ENCODE peak calls at places on chromosomes 3 and 15, in seven cellular contexts. G is IMR-90, M is mesenchymal stem cell, E is H1, D is neuronal stem cell, I is H9, S is trophoblast cell. V is an unnamed sample.
A peak's percentile ranks its signal among the peaks of the same experiment; 100 is the strongest.

GRCh38 chr15:27798807-27799206 is 300.3 kb downstream of the OCA2 start:
- DNase-seq in G (no peak), M (no peak), E (no peak), D (no peak), I (no peak), S (no peak), V (no peak)

GRCh38 chr3:127174284-127174683 is 18.6 kb upstream of the PRR23E start:
- DNase-seq in G (no peak), M (no peak), E (no peak), D (no peak), I (peak; percentile 10), S (no peak), V (no peak)

GRCh38 chr15:75042730-75043508 is 19.5 kb downstream of the PPCDC start:
- DNase-seq in G (peak; percentile 64), M (peak; percentile 85), E (peak; percentile 73), D (no peak), I (peak; percentile 73), S (peak; percentile 91), V (peak; percentile 63)

GRCh38 chr3:107077391-107077790 is 299.8 kb upstream of the CCDC54 start:
- DNase-seq in G (no peak), M (no peak), E (no peak), D (no peak), I (no peak), S (no peak), V (no peak)

GRCh38 chr15:67175643-67176071 is 78.8 kb downstream of the AAGAB start:
- DNase-seq in G (peak; percentile 69), M (peak; percentile 93), E (no peak), D (no peak), I (no peak), S (peak; percentile 69), V (peak; percentile 65)

GRCh38 chr3:184523825-184524615 is 37.6 kb upstream of the EPHB3 start:
- DNase-seq in G (peak; percentile 67), M (peak; percentile 68), E (no peak), D (no peak), I (peak; percentile 46), S (peak; percentile 61), V (peak; percentile 82)

GRCh38 chr15:48851956-48852355 is 26.0 kb upstream of the EID1 start:
- DNase-seq in G (no peak), M (no peak), E (no peak), D (no peak), I (no peak), S (no peak), V (no peak)

GRCh38 chr3:187798531-187799520 is 53.6 kb upstream of the BCL6 start:
- DNase-seq in G (no peak), M (no peak), E (no peak), D (no peak), I (no peak), S (no peak), V (peak; percentile 48)

GRCh38 chr3:142963266-142964149 is at the start of gene PAQR9:
- DNase-seq in G (no peak), M (no peak), E (peak; percentile 83), D (peak; percentile 52), I (peak; percentile 59), S (peak; percentile 45), V (peak; percentile 52)

GRCh38 chr15:85690546-85691226 is 104.0 kb downstream of the KLHL25 start:
- DNase-seq in G (no peak), M (no peak), E (no peak), D (no peak), I (no peak), S (no peak), V (no peak)

GRCh38 chr3:158152186-158152585 is 42.3 kb downstream of the RSRC1 start:
- DNase-seq in G (peak; percentile 59), M (peak; percentile 23), E (no peak), D (no peak), I (no peak), S (no peak), V (no peak)

GRCh38 chr3:24365168-24365567 is 129.5 kb downstream of the THRB start:
- DNase-seq in G (peak; percentile 68), M (peak; percentile 85), E (no peak), D (no peak), I (no peak), S (peak; percentile 34), V (no peak)

GRCh38 chr3:45165497-45166282 is 19.5 kb upstream of the CDCP1 start:
- DNase-seq in G (no peak), M (no peak), E (no peak), D (no peak), I (no peak), S (no peak), V (no peak)

GRCh38 chr3:179015551-179016020 is 56.0 kb downstream of the ZMAT3 start:
- DNase-seq in G (peak; percentile 83), M (peak; percentile 85), E (peak; percentile 55), D (peak; percentile 68), I (no peak), S (peak; percentile 97), V (peak; percentile 87)

GRCh38 chr3:138396752-138397410 is 37.5 kb upstream of the ESYT3 start:
- DNase-seq in G (no peak), M (no peak), E (no peak), D (no peak), I (no peak), S (no peak), V (peak; percentile 10)

DNA sequence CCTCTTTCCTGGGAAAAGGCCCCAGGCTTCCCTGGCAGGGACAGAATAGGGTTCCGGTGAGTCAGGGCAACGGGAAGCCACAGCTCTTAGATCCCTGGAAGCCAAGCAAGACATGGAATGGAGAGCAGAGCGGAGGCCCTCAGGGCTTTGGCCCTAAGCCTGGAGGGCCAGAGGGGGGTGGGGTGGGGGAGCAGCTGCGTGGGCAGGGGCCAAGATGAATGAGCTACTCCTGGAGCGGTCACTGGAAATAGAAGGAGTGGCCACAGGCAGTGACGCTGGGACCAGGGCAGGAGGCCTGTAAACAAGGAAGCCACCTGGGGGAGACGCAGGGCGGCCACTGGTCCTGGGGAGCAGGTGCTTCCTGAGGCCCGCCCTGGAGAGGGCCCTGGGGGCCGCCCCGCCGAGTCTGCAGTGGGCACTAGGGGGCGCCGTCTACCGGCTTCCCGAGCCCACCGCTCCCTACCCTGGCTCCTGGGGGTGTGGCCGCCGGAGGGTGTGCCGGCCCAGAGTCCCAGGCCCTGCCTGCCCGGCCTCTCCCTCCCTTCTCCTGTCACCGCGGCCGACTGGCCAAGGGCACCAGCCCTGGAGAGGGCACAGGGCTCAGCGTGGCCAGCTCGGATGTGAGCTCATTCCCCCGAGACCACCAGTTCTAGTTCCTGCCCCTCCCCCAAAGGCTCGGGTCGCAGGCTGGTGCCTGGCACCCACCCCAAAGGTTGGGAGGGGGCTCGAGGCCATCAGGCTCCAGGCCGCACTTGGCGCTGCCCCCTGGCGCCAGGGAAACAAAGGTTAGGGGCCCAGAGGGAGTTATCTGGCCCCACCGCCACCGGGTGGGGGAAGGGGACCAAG is 12.1 kb downstream of the VPS18 start:
- DNase-seq in G (peak; percentile 96), M (peak; percentile 96), E (peak; percentile 98), D (no peak), I (peak; percentile 96), S (peak; percentile 89), V (peak; percentile 92)
- H3K4me1 ChIP-seq in G (peaks cover 18% of the 10 kb centered on the region), M (peaks cover 40% of the 10 kb centered on the region), E (no peaks in the 10 kb centered on the region), D (peaks cover 21% of the 10 kb centered on the region), I (no peaks in the 10 kb centered on the region), S (peaks cover 6% of the 10 kb centered on the region), V (peaks cover 3% of the 10 kb centered on the region)

GRCh38 chr3:186605078-186605477 is 7.8 kb upstream of the AHSG start:
- DNase-seq in G (no peak), M (no peak), E (no peak), D (no peak), I (no peak), S (no peak), V (no peak)
- H3K4ac ChIP-seq in G (no peak overlapping the region), M (no peak overlapping the region), E (no peak overlapping the region), D (no peak overlapping the region), I (no peak overlapping the region), S (no peak overlapping the region), V (no peak overlapping the region)

DNA sequence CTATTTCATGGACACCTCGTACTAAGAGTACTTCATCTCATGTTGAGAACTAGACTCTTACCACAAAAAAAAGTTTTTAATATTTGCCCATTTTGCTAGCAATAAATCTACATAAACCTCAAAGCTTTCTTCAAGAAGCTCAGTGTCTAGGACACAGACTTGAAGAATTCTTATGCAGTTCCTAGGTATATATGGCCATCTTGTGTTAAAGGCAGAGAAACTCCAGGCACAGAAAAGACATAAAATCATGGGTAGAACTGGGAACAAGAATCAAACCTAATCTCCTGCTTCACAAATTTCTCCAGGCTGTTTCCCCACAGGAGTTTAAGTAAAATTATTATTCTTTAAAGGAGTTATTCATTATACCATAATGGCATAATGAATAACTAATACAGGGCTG is 4.4 kb downstream of the MBD4 start:
- DNase-seq in G (no peak), M (peak; percentile 26), E (no peak), D (no peak), I (no peak), S (no peak), V (no peak)
- H3K4me1 ChIP-seq in G (no peaks in the 10 kb centered on the region), M (peaks cover 6% of the 10 kb centered on the region), E (no peaks in the 10 kb centered on the region), D (peaks cover 11% of the 10 kb centered on the region), I (no peaks in the 10 kb centered on the region), S (no peaks in the 10 kb centered on the region), V (no peaks in the 10 kb centered on the region)

GRCh38 chr3:101248786-101249185 is 71.6 kb downstream of the IMPG2 start:
- DNase-seq in G (no peak), M (no peak), E (no peak), D (no peak), I (no peak), S (no peak), V (no peak)
- H3K4ac ChIP-seq in G (no peak overlapping the region), M (no peak overlapping the region), E (no peak overlapping the region), D (no peak overlapping the region), I (no peak overlapping the region), S (no peak overlapping the region), V (no peak overlapping the region)

GRCh38 chr3:69063636-69064035 is 11.5 kb upstream of the TMF1 start:
- DNase-seq in G (no peak), M (no peak), E (no peak), D (no peak), I (no peak), S (no peak), V (no peak)
- H3K4me1 ChIP-seq in G (peaks cover 2% of the 10 kb centered on the region), M (no peaks in the 10 kb centered on the region), E (no peaks in the 10 kb centered on the region), D (no peaks in the 10 kb centered on the region), I (no peaks in the 10 kb centered on the region), S (no peaks in the 10 kb centered on the region), V (no peaks in the 10 kb centered on the region)

DNA sequence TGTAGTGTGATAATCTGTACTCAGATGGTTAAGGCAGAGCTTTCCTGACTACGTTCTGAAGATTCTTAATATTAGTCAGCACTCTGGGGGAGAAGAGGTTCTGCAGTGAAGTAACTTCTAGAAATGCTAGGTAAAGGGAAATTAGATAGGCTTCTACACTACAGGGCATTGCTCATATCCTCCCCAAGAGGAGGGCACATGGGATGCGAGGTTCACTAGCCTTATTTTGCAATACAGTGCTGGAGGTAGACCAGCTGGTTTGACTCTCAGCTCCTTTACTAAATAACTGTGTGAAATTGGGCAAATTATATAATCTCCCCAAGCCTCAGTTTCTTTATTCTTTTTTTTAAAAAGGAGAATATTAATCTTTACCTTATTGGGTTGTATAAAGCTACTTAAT is 300.3 kb upstream of the PDZRN3 start:
- DNase-seq in G (no peak), M (no peak), E (no peak), D (no peak), I (no peak), S (no peak), V (no peak)
- H3K4ac ChIP-seq in G (no peak overlapping the region), M (no peak overlapping the region), E (no peak overlapping the region), D (no peak overlapping the region), I (no peak overlapping the region), S (no peak overlapping the region), V (no peak overlapping the region)

GRCh38 chr3:64550745-64551144 is 137.1 kb downstream of the ADAMTS9 start:
- DNase-seq in G (no peak), M (no peak), E (no peak), D (no peak), I (no peak), S (no peak), V (no peak)
- H3K4me1 ChIP-seq in G (peaks cover 12% of the 10 kb centered on the region), M (no peaks in the 10 kb centered on the region), E (no peaks in the 10 kb centered on the region), D (peaks cover 13% of the 10 kb centered on the region), I (no peaks in the 10 kb centered on the region), S (no peaks in the 10 kb centered on the region), V (no peaks in the 10 kb centered on the region)

V was measured in mesendoderm.